ENCODE peak calls at places on chromosome 14, in eight cellular contexts. R is transverse colon, L is AG04450, U is adrenal gland, V is neural progenitor cell, M is dorsolateral prefrontal cortex, K is hepatocyte, I is uterus. B is an unnamed sample.

GRCh38 chr14:57871487-57872080 is 5.7 kb upstream of the SLC35F4 start:
- DNase-seq in K (peak), U (no peak), R (no peak), M (no peak), I (no peak), L (peak), V (peak), B (peak)

GRCh38 chr14:55274144-55274543 is 2.9 kb downstream of the FBXO34 start:
- DNase-seq in K (no peak), V (no peak), M (no peak), R (no peak), U (no peak), L (no peak), I (no peak), B (no peak)

GRCh38 chr14:38721822-38722431 is 381.1 kb downstream of the SEC23A start:
- DNase-seq in R (peak), K (peak), M (no peak), V (peak), U (peak), L (no peak), I (peak), B (peak)

GRCh38 chr14:61250063-61250462 is 31.1 kb downstream of the TMEM30B start:
- DNase-seq in I (no peak), M (no peak), K (no peak), U (no peak), V (no peak), R (no peak), L (no peak), B (no peak)

GRCh38 chr14:89466460-89466859 is 49.4 kb upstream of the FOXN3 start:
- DNase-seq in V (no peak), M (no peak), I (no peak), L (no peak), K (no peak), U (no peak), R (no peak), B (no peak)

GRCh38 chr14:28653521-28653920 is 113.1 kb upstream of the FOXG1 start:
- DNase-seq in M (no peak), I (no peak), K (no peak), R (no peak), U (no peak), L (no peak), V (no peak), B (no peak)

GRCh38 chr14:77882098-77882497 is 82.2 kb downstream of the ADCK1 start:
- DNase-seq in M (no peak), U (peak), L (no peak), K (peak), V (no peak), I (no peak), R (peak), B (no peak)

GRCh38 chr14:35161231-35161630 is 38.9 kb downstream of the PRORP start:
- DNase-seq in K (peak), L (no peak), M (no peak), V (no peak), U (no peak), R (no peak), I (no peak), B (peak)

GRCh38 chr14:89356927-89357326 is 60.1 kb downstream of the FOXN3 start:
- DNase-seq in M (no peak), K (no peak), U (peak), V (no peak), L (no peak), I (no peak), R (no peak), B (no peak)

GRCh38 chr14:68608235-68608962 is 184.5 kb downstream of the ZFP36L1 start:
- DNase-seq in L (no peak), M (no peak), R (peak), U (peak), I (peak), V (no peak), K (no peak), B (no peak)

GRCh38 chr14:59826150-59826549 is 44.4 kb downstream of the RTN1 start:
- DNase-seq in K (no peak), L (no peak), R (no peak), M (no peak), I (no peak), V (no peak), U (no peak), B (no peak)

GRCh38 chr14:68544150-68544892 is 248.5 kb downstream of the ZFP36L1 start:
- DNase-seq in R (peak), I (peak), K (no peak), M (no peak), L (peak), U (peak), V (no peak), B (peak)

GRCh38 chr14:86462193-86462592 is 932.2 kb downstream of the FLRT2 start:
- DNase-seq in I (no peak), K (peak), U (no peak), V (peak), M (no peak), L (no peak), R (no peak), B (peak)

GRCh38 chr14:69316449-69317391 is 56.8 kb downstream of the GALNT16 start:
- DNase-seq in K (peak), I (peak), M (no peak), V (no peak), U (peak), R (peak), L (peak), B (peak)

GRCh38 chr14:61342486-61342885 is 21.1 kb downstream of the PRKCH start:
- DNase-seq in V (no peak), M (no peak), I (peak), K (no peak), L (no peak), U (no peak), R (peak), B (no peak)

GRCh38 chr14:24710403-24711063 is 76.5 kb upstream of the GZMB start:
- DNase-seq in L (peak), M (no peak), R (peak), I (peak), U (peak), K (peak), V (peak), B (peak)

GRCh38 chr14:94423465-94424056 is 29.0 kb downstream of the SERPINA11 start:
- DNase-seq in L (no peak), V (peak), K (peak), I (peak), M (peak), U (peak), R (peak), B (peak)

GRCh38 chr14:104864267-104865068 is 600 bp upstream of the CEP170B start:
- DNase-seq in U (no peak), I (no peak), M (no peak), V (peak), R (peak), L (no peak), K (peak), B (no peak)

GRCh38 chr14:54564799-54565235 is 2.1 kb upstream of the SAMD4A start:
- DNase-seq in M (no peak), U (no peak), K (no peak), R (no peak), L (peak), I (peak), V (peak), B (peak)

GRCh38 chr14:93269341-93270068 is 62.4 kb downstream of the UBR7 start:
- DNase-seq in L (peak), U (no peak), M (peak), R (no peak), I (no peak), K (no peak), V (peak), B (peak)

GRCh38 chr14:100729982-100730381 is 3.3 kb downstream of the DLK1 start:
- DNase-seq in U (no peak), I (no peak), L (no peak), K (no peak), M (no peak), V (no peak), R (no peak), B (no peak)

GRCh38 chr14:49497725-49498348 is 88.3 kb downstream of the RPS29 start:
- DNase-seq in L (peak), M (no peak), U (no peak), R (no peak), V (peak), K (peak), I (no peak), B (peak)

GRCh38 chr14:87745507-87746118 is 247.4 kb downstream of the GALC start:
- DNase-seq in U (peak), V (peak), I (no peak), M (no peak), R (no peak), K (peak), L (no peak), B (peak)

GRCh38 chr14:55303646-55304277 is 32.5 kb downstream of the FBXO34 start:
- DNase-seq in L (no peak), I (no peak), V (no peak), U (no peak), M (no peak), R (no peak), K (no peak), B (no peak)

GRCh38 chr14:58690801-58691516 is 53.2 kb downstream of the DACT1 start:
- DNase-seq in V (no peak), K (no peak), U (no peak), I (no peak), R (peak), M (no peak), L (no peak), B (no peak)

GRCh38 chr14:105348945-105349699 is 34.6 kb downstream of the PACS2 start:
- DNase-seq in L (no peak), V (no peak), M (no peak), U (no peak), I (no peak), K (no peak), R (no peak), B (no peak)

GRCh38 chr14:70662816-70663215 is 21.1 kb downstream of the TTC9 start:
- DNase-seq in R (no peak), U (no peak), L (no peak), V (no peak), I (no peak), M (no peak), K (no peak), B (no peak)
- H3K27ac ChIP-seq in R (no peak), U (no peak), L (no peak), V (no peak), I (no peak), M (no peak), K (no peak), B (no peak)

GRCh38 chr14:81247271-81247766 is 26.6 kb upstream of the GTF2A1 start:
- DNase-seq in V (no peak), M (no peak), I (no peak), K (no peak), R (no peak), L (no peak), U (no peak), B (no peak)
- TF ChIP-seq CTCF in V (no peak), M (no peak), I (no peak), K (no peak), R (no peak), L (no peak), U (no peak), B (no peak)

GRCh38 chr14:99188721-99189120 is 83.3 kb downstream of the BCL11B start:
- DNase-seq in L (no peak), V (peak), R (no peak), U (no peak), I (no peak), K (no peak), M (no peak), B (no peak)

GRCh38 chr14:99187858-99188257 is 84.1 kb downstream of the BCL11B start:
- DNase-seq in K (no peak), R (no peak), V (no peak), U (no peak), I (no peak), M (no peak), L (no peak), B (no peak)

GRCh38 chr14:99190696-99191662 is 81.0 kb downstream of the BCL11B start:
- DNase-seq in M (no peak), U (no peak), K (no peak), L (no peak), R (no peak), I (no peak), V (no peak), B (no peak)

GRCh38 chr14:99186956-99187690 is 84.9 kb downstream of the BCL11B start:
- DNase-seq in U (no peak), M (no peak), L (no peak), I (no peak), K (no peak), V (no peak), R (no peak), B (no peak)

DNA sequence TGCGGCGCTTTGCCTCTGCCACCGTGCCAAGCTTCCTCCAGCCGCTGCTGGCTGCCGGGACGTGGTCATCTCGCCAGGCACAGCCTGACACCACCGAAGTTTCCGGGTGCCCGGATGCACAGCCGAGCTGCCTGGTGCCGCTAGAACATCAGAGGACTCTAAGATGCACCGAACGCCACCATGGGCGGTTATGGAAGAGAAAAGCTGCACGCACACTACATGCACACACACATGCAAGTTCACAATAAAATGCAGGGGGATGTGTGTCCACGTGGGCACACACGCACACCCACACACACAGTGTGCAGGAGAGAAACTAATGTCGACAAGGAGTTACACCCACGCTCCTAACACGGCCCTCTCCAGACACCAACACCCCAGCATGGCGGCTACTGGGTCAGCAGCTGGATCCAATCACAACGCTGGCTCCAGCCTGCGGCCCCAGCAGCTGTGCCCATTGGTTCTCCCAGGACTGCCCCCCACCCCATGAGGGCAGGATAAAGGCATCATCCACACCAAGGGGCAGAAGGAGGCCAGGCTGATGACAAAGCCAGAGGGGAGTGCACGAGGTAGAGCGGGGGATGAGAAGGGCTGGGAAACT is 82.7 kb downstream of the BCL11B start:
- DNase-seq in U (no peak), V (no peak), L (no peak), R (no peak), I (no peak), K (no peak), M (peak), B (no peak)
- H3K4me3 ChIP-seq in U (no peak), V (no peak), L (no peak), R (no peak), I (no peak), K (no peak), M (peak), B (no peak)

DNA sequence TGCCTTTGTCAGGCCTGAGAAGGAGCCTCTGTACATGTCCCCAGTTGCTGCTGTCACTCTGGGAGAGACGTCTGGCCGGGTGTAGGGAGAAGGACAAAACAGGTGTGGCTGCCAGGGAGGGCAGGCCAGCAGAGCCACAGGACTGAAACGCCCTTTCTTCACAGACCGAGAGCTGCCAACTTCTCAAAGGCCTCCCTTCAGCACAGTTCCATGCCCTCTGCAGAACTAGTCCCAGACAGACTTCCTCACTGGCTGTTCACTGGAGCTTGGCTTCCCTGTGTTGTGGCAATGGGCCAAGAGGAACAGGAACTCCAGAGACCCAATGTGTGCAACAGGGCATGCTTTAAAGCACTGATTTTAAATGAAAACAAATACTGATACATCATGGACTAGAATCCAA is 50.7 kb upstream of the PNMA1 start:
- DNase-seq in M (no peak), U (peak), L (no peak), I (no peak), V (no peak), K (no peak), R (peak), B (no peak)
- H3K27ac ChIP-seq in M (peak), U (no peak), L (no peak), I (peak), V (no peak), K (peak), R (peak), B (no peak)

GRCh38 chr14:91835920-91836843 is 31.2 kb downstream of the TC2N start:
- DNase-seq in U (peak), R (peak), L (no peak), I (peak), V (peak), K (peak), M (no peak), B (no peak)
- TF ChIP-seq CTCF in U (no peak), R (no peak), L (no peak), I (no peak), V (peak), K (no peak), M (no peak), B (no peak)

GRCh38 chr14:67514203-67514607 is 18.9 kb upstream of the PLEKHH1 start:
- DNase-seq in M (no peak), V (no peak), L (no peak), I (peak), R (peak), U (peak), K (peak), B (no peak)
- H3K4me3 ChIP-seq in M (peak), V (peak), L (peak), I (peak), R (peak), U (no peak), K (peak), B (peak)

GRCh38 chr14:23568021-23568599 is 519 bp upstream of the AP1G2 start:
- DNase-seq in M (no peak), I (no peak), U (no peak), V (no peak), L (no peak), R (no peak), K (no peak), B (no peak)
- H3K27ac ChIP-seq in M (peak), I (peak), U (no peak), V (no peak), L (no peak), R (peak), K (peak), B (no peak)

GRCh38 chr14:26395726-26396125 is 202.1 kb downstream of the NOVA1 start:
- DNase-seq in L (no peak), M (no peak), I (no peak), K (no peak), R (no peak), U (no peak), V (no peak), B (no peak)

GRCh38 chr14:26398616-26399015 is 199.2 kb downstream of the NOVA1 start:
- DNase-seq in I (no peak), K (no peak), R (no peak), V (no peak), M (no peak), L (no peak), U (no peak), B (no peak)

GRCh38 chr14:26392498-26392897 is 205.3 kb downstream of the NOVA1 start:
- DNase-seq in L (no peak), I (no peak), U (no peak), V (no peak), R (no peak), M (no peak), K (no peak), B (no peak)

GRCh38 chr14:26389646-26390508 is 208.0 kb downstream of the NOVA1 start:
- DNase-seq in R (no peak), M (no peak), K (peak), U (no peak), V (no peak), I (peak), L (no peak), B (no peak)

GRCh38 chr14:26394114-26394855 is 203.5 kb downstream of the NOVA1 start:
- DNase-seq in L (no peak), M (no peak), I (no peak), U (no peak), R (peak), V (peak), K (no peak), B (no peak)
- TF ChIP-seq CTCF in L (peak), M (peak), I (no peak), U (no peak), R (no peak), V (peak), K (peak), B (peak)

GRCh38 chr14:103392572-103392971 is 7.4 kb downstream of the MARK3 start:
- DNase-seq in K (no peak), R (no peak), M (no peak), V (no peak), U (no peak), I (no peak), L (no peak), B (no peak)

GRCh38 chr14:103393687-103394626 is 8.7 kb downstream of the MARK3 start:
- DNase-seq in I (no peak), M (no peak), V (peak), K (peak), U (no peak), L (no peak), R (no peak), B (no peak)

GRCh38 chr14:103393078-103393477 is 7.9 kb downstream of the MARK3 start:
- DNase-seq in K (no peak), R (no peak), V (no peak), L (no peak), U (no peak), M (no peak), I (no peak), B (no peak)

GRCh38 chr14:103396463-103396862 is 11.2 kb downstream of the MARK3 start:
- DNase-seq in U (no peak), V (no peak), I (no peak), L (no peak), M (no peak), R (no peak), K (no peak), B (no peak)

GRCh38 chr14:103395245-103395644 is 10.0 kb downstream of the MARK3 start:
- DNase-seq in R (no peak), L (no peak), M (no peak), I (no peak), U (no peak), K (no peak), V (no peak), B (peak)
- H3K4me3 ChIP-seq in R (no peak), L (no peak), M (no peak), I (no peak), U (no peak), K (no peak), V (no peak), B (no peak)